ENCODE peak calls at places on chromosomes 12 and 14, in four cellular contexts. P is CD4-positive, alpha-beta T cell; E is ELR; A is activated T-cell treated with anti-CD3 and anti-CD28 coated beads, Interleukin-2, amount 50 U/mL, for 72 hours. R is an unnamed sample.

GRCh38 chr12:57106021-57106708 is 5.0 kb downstream of the STAT6 start:
- DNase-seq in P (no peak), E (no peak), A (no peak), R (no peak)

GRCh38 chr12:18139989-18140596 is 50.1 kb upstream of the RERGL start:
- DNase-seq in P (no peak), E (peak; percentile 57), A (no peak), R (no peak)

GRCh38 chr12:93378373-93379310 is 917 bp downstream of the NUDT4 start:
- DNase-seq in P (peak; percentile 44), E (peak; percentile 84), A (peak; percentile 72), R (peak; percentile 68)

GRCh38 chr12:47207005-47207717 is 127.4 kb upstream of the AMIGO2 start:
- DNase-seq in P (no peak), E (no peak), A (no peak), R (peak; percentile 71)

GRCh38 chr14:104820669-104821228 is 19.8 kb downstream of the ZBTB42 start:
- DNase-seq in P (no peak), E (no peak), A (no peak), R (no peak)

GRCh38 chr12:116697305-116698130 is 40.4 kb downstream of the SPRING1 start:
- DNase-seq in P (no peak), E (peak; percentile 49), A (no peak), R (peak; percentile 22)

GRCh38 chr12:121857322-121858246 is 1.1 kb downstream of the HPD start:
- DNase-seq in P (no peak), E (no peak), A (no peak), R (no peak)

GRCh38 chr14:67359319-67359774 is 257 bp downstream of the ATP6V1D start:
- DNase-seq in P (no peak), E (peak; percentile 86), A (no peak), R (no peak)

GRCh38 chr14:67602071-67602470 is 2.0 kb upstream of the PIGH start:
- DNase-seq in P (no peak), E (no peak), A (no peak), R (no peak)

GRCh38 chr12:111180830-111181726 is 187.8 kb downstream of the PHETA1 start:
- DNase-seq in P (no peak), E (no peak), A (no peak), R (no peak)

GRCh38 chr12:20863056-20863455 is 52.6 kb downstream of the SLCO1B3 start:
- DNase-seq in P (no peak), E (no peak), A (no peak), R (no peak)

GRCh38 chr14:86404425-86404824 is 874.5 kb downstream of the FLRT2 start:
- DNase-seq in P (no peak), E (peak; percentile 2), A (no peak), R (no peak)

GRCh38 chr12:8993827-8994226 is 4.5 kb downstream of the KLRG1 start:
- DNase-seq in P (no peak), E (no peak), A (no peak), R (no peak)

GRCh38 chr14:73022051-73022450 is 4.9 kb downstream of the ZFYVE1 start:
- DNase-seq in P (no peak), E (no peak), A (no peak), R (no peak)

R was measured in activated CD4-positive, alpha-beta memory T cell treated with anti-CD3 and anti-CD28 coated beads, Interleukin-2, amount 10 ng/mL, durations not matched to agents 7 days and 5 days.